ENCODE peak calls at places on chromosomes 2 and 18, in nine cellular contexts. One of them, this sample, is unnamed.

GRCh38 chr2:239164281-239164871 is 236.4 kb downstream of the HDAC4 start:
- DNase-seq in left colon: peak
- DNase-seq in sigmoid colon: peak
- DNase-seq in DMS153: no peak
- DNase-seq in HFFc6: no peak
- DNase-seq in dermis blood vessel endothelial cell: no peak
- DNase-seq in NAMALWA: no peak
- DNase-seq in globus pallidus: peak
- DNase-seq in epithelial cell of esophagus: peak
- DNase-seq in this sample: no peak

GRCh38 chr18:37297106-37297505 is 268.5 kb downstream of the CELF4 start:
- DNase-seq in left colon: no peak
- DNase-seq in sigmoid colon: no peak
- DNase-seq in DMS153: no peak
- DNase-seq in HFFc6: no peak
- DNase-seq in dermis blood vessel endothelial cell: no peak
- DNase-seq in NAMALWA: no peak
- DNase-seq in globus pallidus: no peak
- DNase-seq in epithelial cell of esophagus: no peak
- DNase-seq in this sample: no peak

GRCh38 chr2:198441246-198441645 is 636.9 kb downstream of the PLCL1 start:
- DNase-seq in left colon: no peak
- DNase-seq in sigmoid colon: no peak
- DNase-seq in DMS153: no peak
- DNase-seq in HFFc6: no peak
- DNase-seq in dermis blood vessel endothelial cell: no peak
- DNase-seq in NAMALWA: no peak
- DNase-seq in globus pallidus: no peak
- DNase-seq in epithelial cell of esophagus: peak
- DNase-seq in this sample: no peak

GRCh38 chr2:229425573-229425972 is 154.5 kb upstream of the PID1 start:
- DNase-seq in left colon: no peak
- DNase-seq in sigmoid colon: no peak
- DNase-seq in DMS153: no peak
- DNase-seq in HFFc6: no peak
- DNase-seq in dermis blood vessel endothelial cell: no peak
- DNase-seq in NAMALWA: no peak
- DNase-seq in globus pallidus: no peak
- DNase-seq in epithelial cell of esophagus: peak
- DNase-seq in this sample: no peak

GRCh38 chr18:3060667-3061580 is 48.0 kb upstream of the LPIN2 start:
- DNase-seq in left colon: no peak
- DNase-seq in sigmoid colon: no peak
- DNase-seq in DMS153: no peak
- DNase-seq in HFFc6: no peak
- DNase-seq in dermis blood vessel endothelial cell: peak
- DNase-seq in NAMALWA: no peak
- DNase-seq in globus pallidus: no peak
- DNase-seq in epithelial cell of esophagus: no peak
- DNase-seq in this sample: no peak

GRCh38 chr2:177902395-177903160 is 170.0 kb downstream of the PDE11A start:
- DNase-seq in left colon: no peak
- DNase-seq in sigmoid colon: no peak
- DNase-seq in DMS153: no peak
- DNase-seq in HFFc6: no peak
- DNase-seq in dermis blood vessel endothelial cell: no peak
- DNase-seq in NAMALWA: no peak
- DNase-seq in globus pallidus: no peak
- DNase-seq in epithelial cell of esophagus: no peak
- DNase-seq in this sample: no peak

GRCh38 chr2:67997528-67998267 is 65.1 kb downstream of the C1D start:
- DNase-seq in left colon: no peak
- DNase-seq in sigmoid colon: no peak
- DNase-seq in DMS153: no peak
- DNase-seq in HFFc6: peak
- DNase-seq in dermis blood vessel endothelial cell: peak
- DNase-seq in NAMALWA: no peak
- DNase-seq in globus pallidus: no peak
- DNase-seq in epithelial cell of esophagus: peak
- DNase-seq in this sample: peak

GRCh38 chr2:218671077-218671653 is 637 bp downstream of the RNF25 start:
- DNase-seq in left colon: no peak
- DNase-seq in sigmoid colon: peak
- DNase-seq in DMS153: no peak
- DNase-seq in HFFc6: peak
- DNase-seq in dermis blood vessel endothelial cell: peak
- DNase-seq in NAMALWA: peak
- DNase-seq in globus pallidus: no peak
- DNase-seq in epithelial cell of esophagus: peak
- DNase-seq in this sample: peak

GRCh38 chr2:215716971-215717370 is 281.1 kb upstream of the FN1 start:
- DNase-seq in left colon: no peak
- DNase-seq in sigmoid colon: no peak
- DNase-seq in DMS153: no peak
- DNase-seq in HFFc6: no peak
- DNase-seq in dermis blood vessel endothelial cell: no peak
- DNase-seq in NAMALWA: no peak
- DNase-seq in globus pallidus: no peak
- DNase-seq in epithelial cell of esophagus: no peak
- DNase-seq in this sample: no peak

GRCh38 chr2:18379869-18380268 is 180.6 kb downstream of the RDH14 start:
- DNase-seq in left colon: no peak
- DNase-seq in sigmoid colon: no peak
- DNase-seq in DMS153: no peak
- DNase-seq in HFFc6: no peak
- DNase-seq in dermis blood vessel endothelial cell: no peak
- DNase-seq in NAMALWA: no peak
- DNase-seq in globus pallidus: no peak
- DNase-seq in epithelial cell of esophagus: no peak
- DNase-seq in this sample: no peak

GRCh38 chr2:107730898-107731297 is 95.8 kb upstream of the RGPD4 start:
- DNase-seq in left colon: no peak
- DNase-seq in sigmoid colon: no peak
- DNase-seq in DMS153: no peak
- DNase-seq in HFFc6: no peak
- DNase-seq in dermis blood vessel endothelial cell: no peak
- DNase-seq in NAMALWA: no peak
- DNase-seq in globus pallidus: no peak
- DNase-seq in epithelial cell of esophagus: peak
- DNase-seq in this sample: no peak

GRCh38 chr2:101745711-101746694 is 48.5 kb downstream of the MAP4K4 start:
- DNase-seq in left colon: no peak
- DNase-seq in sigmoid colon: no peak
- DNase-seq in DMS153: no peak
- DNase-seq in HFFc6: peak
- DNase-seq in dermis blood vessel endothelial cell: peak
- DNase-seq in NAMALWA: no peak
- DNase-seq in globus pallidus: no peak
- DNase-seq in epithelial cell of esophagus: peak
- DNase-seq in this sample: no peak

GRCh38 chr2:53880756-53881155 is 21.0 kb upstream of the GPR75 start:
- DNase-seq in left colon: no peak
- DNase-seq in sigmoid colon: no peak
- DNase-seq in DMS153: no peak
- DNase-seq in HFFc6: peak
- DNase-seq in dermis blood vessel endothelial cell: peak
- DNase-seq in NAMALWA: no peak
- DNase-seq in globus pallidus: no peak
- DNase-seq in epithelial cell of esophagus: peak
- DNase-seq in this sample: no peak

GRCh38 chr2:6167592-6168138 is 475.5 kb downstream of the SOX11 start:
- DNase-seq in left colon: no peak
- DNase-seq in sigmoid colon: no peak
- DNase-seq in DMS153: peak
- DNase-seq in HFFc6: no peak
- DNase-seq in dermis blood vessel endothelial cell: no peak
- DNase-seq in NAMALWA: no peak
- DNase-seq in globus pallidus: no peak
- DNase-seq in epithelial cell of esophagus: no peak
- DNase-seq in this sample: no peak

GRCh38 chr2:242052421-242052820 is 182.9 kb downstream of the RTP5 start:
- DNase-seq in left colon: no peak
- DNase-seq in sigmoid colon: no peak
- DNase-seq in DMS153: no peak
- DNase-seq in HFFc6: no peak
- DNase-seq in dermis blood vessel endothelial cell: no peak
- DNase-seq in NAMALWA: no peak
- DNase-seq in globus pallidus: no peak
- DNase-seq in epithelial cell of esophagus: no peak
- DNase-seq in this sample: no peak

GRCh38 chr2:188404341-188405004 is 112.8 kb downstream of the GULP1 start:
- DNase-seq in left colon: no peak
- DNase-seq in sigmoid colon: no peak
- DNase-seq in DMS153: no peak
- DNase-seq in HFFc6: peak
- DNase-seq in dermis blood vessel endothelial cell: no peak
- DNase-seq in NAMALWA: no peak
- DNase-seq in globus pallidus: no peak
- DNase-seq in epithelial cell of esophagus: peak
- DNase-seq in this sample: no peak

GRCh38 chr2:54208364-54209240 is 47.4 kb downstream of the TSPYL6 start:
- DNase-seq in left colon: no peak
- DNase-seq in sigmoid colon: no peak
- DNase-seq in DMS153: no peak
- DNase-seq in HFFc6: peak
- DNase-seq in dermis blood vessel endothelial cell: peak
- DNase-seq in NAMALWA: no peak
- DNase-seq in globus pallidus: no peak
- DNase-seq in epithelial cell of esophagus: no peak
- DNase-seq in this sample: no peak

GRCh38 chr2:176324862-176325261 is 55.6 kb downstream of the MTX2 start:
- DNase-seq in left colon: no peak
- DNase-seq in sigmoid colon: no peak
- DNase-seq in DMS153: no peak
- DNase-seq in HFFc6: no peak
- DNase-seq in dermis blood vessel endothelial cell: no peak
- DNase-seq in NAMALWA: no peak
- DNase-seq in globus pallidus: no peak
- DNase-seq in epithelial cell of esophagus: no peak
- DNase-seq in this sample: no peak

GRCh38 chr2:171531836-171532450 is 9.7 kb downstream of the CYBRD1 start:
- DNase-seq in left colon: no peak
- DNase-seq in sigmoid colon: no peak
- DNase-seq in DMS153: no peak
- DNase-seq in HFFc6: peak
- DNase-seq in dermis blood vessel endothelial cell: no peak
- DNase-seq in NAMALWA: no peak
- DNase-seq in globus pallidus: no peak
- DNase-seq in epithelial cell of esophagus: no peak
- DNase-seq in this sample: no peak

This sample was measured in HTR-8/SVneo.